ENCODE peak calls at places on chromosomes 3 and 15, in four cellular contexts. Y, F, K and M are unnamed samples.

GRCh38 chr3:190132376-190132775 is 11.7 kb upstream of the P3H2 start:
- DNase-seq in Y (no peak), F (no peak), K (no peak), M (no peak)

GRCh38 chr3:12895391-12896205 is 54.2 kb upstream of the RPL32 start:
- DNase-seq in Y (no peak), F (no peak), K (no peak), M (no peak)

GRCh38 chr15:36544518-36545383 is 34.7 kb upstream of the CDIN1 start:
- DNase-seq in Y (no peak), F (no peak), K (no peak), M (no peak)

GRCh38 chr15:78234515-78235040 is at the start of gene ACSBG1:
- DNase-seq in Y (no peak), F (no peak), K (no peak), M (no peak)

GRCh38 chr15:97235285-97235985 is 725.1 kb upstream of the ARRDC4 start:
- DNase-seq in Y (no peak), F (peak; percentile 26), K (no peak), M (no peak)

GRCh38 chr15:76150971-76151598 is 91.3 kb downstream of the TMEM266 start:
- DNase-seq in Y (peak; percentile 73), F (peak; percentile 63), K (peak; percentile 93), M (peak; percentile 73)

GRCh38 chr3:78912217-78912616 is 855.6 kb downstream of the ROBO1 start:
- DNase-seq in Y (no peak), F (no peak), K (no peak), M (no peak)

GRCh38 chr3:69306239-69307185 is 79.4 kb downstream of the FRMD4B start:
- DNase-seq in Y (peak; percentile 37), F (peak; percentile 48), K (peak; percentile 73), M (peak; percentile 72)

GRCh38 chr15:40048155-40048792 is 9.3 kb upstream of the SRP14 start:
- DNase-seq in Y (peak; percentile 92), F (no peak), K (no peak), M (no peak)

GRCh38 chr3:66797916-66798560 is 200.1 kb upstream of the KBTBD8 start:
- DNase-seq in Y (no peak), F (peak; percentile 31), K (no peak), M (no peak)

GRCh38 chr15:27844018-27844666 is 255.0 kb downstream of the OCA2 start:
- DNase-seq in Y (no peak), F (no peak), K (peak; percentile 1), M (no peak)

GRCh38 chr3:56975562-56975961 is 84.9 kb upstream of the SPATA12 start:
- DNase-seq in Y (no peak), F (no peak), K (no peak), M (no peak)

GRCh38 chr3:4865714-4866113 is 113.5 kb upstream of the BHLHE40 start:
- DNase-seq in Y (no peak), F (no peak), K (no peak), M (no peak)

GRCh38 chr3:54243262-54243931 is 121.0 kb downstream of the CACNA2D3 start:
- DNase-seq in Y (no peak), F (no peak), K (no peak), M (no peak)

GRCh38 chr3:161560006-161560637 is 63.5 kb downstream of the OTOL1 start:
- DNase-seq in Y (no peak), F (peak; percentile 18), K (no peak), M (no peak)

GRCh38 chr3:123781571-123782275 is 102.4 kb downstream of the MYLK start:
- DNase-seq in Y (no peak), F (no peak), K (no peak), M (no peak)

GRCh38 chr3:193970773-193971206 is 165.2 kb upstream of the HES1 start:
- DNase-seq in Y (no peak), F (no peak), K (no peak), M (no peak)
- TF ChIP-seq CTCF in Y (no peak), F (no peak), K (no peak), M (no peak)

DNA sequence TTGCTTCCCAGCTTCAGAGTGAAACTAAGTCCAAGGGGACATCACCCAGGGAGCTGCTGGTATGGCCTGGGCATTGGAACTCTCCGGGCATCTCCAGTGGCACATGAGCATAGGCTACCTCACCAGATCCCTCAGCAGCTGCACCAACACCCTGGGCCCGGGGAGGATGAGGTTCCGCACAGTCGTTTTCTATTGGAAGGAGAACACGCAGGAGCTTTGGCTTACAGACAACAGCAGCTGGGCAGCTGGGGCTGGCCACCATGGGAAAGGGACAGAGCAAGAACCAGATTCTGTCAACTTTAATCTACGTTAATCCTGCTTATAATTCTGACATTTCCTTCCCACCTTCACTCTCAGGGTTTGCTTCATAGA is 65.5 kb downstream of the MYO1E start:
- DNase-seq in Y (no peak), F (no peak), K (no peak), M (no peak)
- H3K4me1 ChIP-seq in Y (no peaks in the 10 kb centered on the region), F (peaks cover 31% of the 10 kb centered on the region), K (peaks cover 27% of the 10 kb centered on the region), M (peaks cover 9% of the 10 kb centered on the region)

DNA sequence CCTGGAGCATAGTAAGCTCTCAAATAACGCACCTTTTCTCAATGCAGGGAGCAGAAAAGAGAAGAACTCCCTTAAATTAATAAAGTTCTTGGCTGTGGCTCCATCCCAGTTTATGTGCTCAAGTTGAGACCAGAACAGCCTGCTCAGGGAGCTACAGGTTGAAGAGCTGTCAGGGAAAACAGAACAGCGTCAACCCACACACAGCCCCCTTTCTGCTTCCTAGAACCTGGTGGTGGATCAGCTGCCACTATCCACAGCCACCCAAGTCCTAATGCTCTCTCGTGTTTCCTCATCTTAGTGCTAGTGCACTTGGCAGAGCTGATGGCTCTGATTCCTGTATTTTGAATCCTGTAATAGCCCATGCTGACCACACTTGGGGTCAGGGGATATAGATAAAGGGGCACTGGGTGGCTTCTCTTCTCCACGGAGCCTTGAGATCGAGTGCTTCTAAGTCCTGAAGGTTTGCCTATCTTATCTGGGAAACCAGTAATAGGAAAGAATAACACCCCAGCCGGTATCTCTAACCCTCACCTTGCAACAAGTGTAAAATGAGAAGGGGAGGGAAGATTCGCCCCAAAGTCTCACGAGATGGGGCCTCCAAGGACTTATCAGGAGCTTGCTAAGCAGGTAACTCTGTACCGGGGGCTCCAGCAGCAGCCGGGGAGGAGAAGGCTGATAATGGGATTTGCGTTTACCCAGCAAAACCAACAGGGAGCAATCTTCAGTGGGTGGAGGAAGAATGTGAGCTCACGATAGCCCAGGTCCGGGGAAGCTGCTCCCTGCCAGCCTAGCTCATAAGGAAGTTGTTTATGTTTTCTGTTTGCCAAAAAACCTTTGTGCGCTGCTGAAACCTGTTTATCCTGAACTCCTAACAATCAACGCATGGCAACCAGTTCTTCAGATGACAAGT is 136.2 kb upstream of the ICE2 start:
- DNase-seq in Y (no peak), F (no peak), K (no peak), M (no peak)
- TF ChIP-seq CTCF in Y (no peak), F (no peak), K (no peak), M (no peak)

DNA sequence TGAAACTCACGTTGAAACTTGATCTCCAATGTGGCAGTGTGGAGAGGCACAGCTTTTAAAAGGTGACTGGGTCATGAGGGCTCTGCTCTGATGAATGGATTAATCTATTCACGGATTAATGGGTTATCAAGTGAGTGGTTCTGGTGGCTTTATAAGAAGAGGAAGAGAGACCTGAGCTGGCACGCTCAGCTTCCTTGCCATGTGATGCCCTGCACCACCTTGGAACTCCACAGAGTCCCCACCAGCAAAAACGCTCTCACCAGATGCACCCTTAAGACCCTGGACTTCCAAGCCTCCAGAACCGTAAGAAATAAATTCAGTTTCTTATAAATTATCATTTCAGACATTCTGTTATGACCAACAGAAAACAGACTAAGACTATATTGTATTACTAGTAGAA is 2.6 kb downstream of the PPP1R2 start:
- DNase-seq in Y (peak; percentile 64), F (no peak), K (no peak), M (no peak)
- H3K4me1 ChIP-seq in Y (no peaks in the 10 kb centered on the region), F (peaks cover 92% of the 10 kb centered on the region), K (peaks cover 12% of the 10 kb centered on the region), M (peaks cover 57% of the 10 kb centered on the region)

DNA sequence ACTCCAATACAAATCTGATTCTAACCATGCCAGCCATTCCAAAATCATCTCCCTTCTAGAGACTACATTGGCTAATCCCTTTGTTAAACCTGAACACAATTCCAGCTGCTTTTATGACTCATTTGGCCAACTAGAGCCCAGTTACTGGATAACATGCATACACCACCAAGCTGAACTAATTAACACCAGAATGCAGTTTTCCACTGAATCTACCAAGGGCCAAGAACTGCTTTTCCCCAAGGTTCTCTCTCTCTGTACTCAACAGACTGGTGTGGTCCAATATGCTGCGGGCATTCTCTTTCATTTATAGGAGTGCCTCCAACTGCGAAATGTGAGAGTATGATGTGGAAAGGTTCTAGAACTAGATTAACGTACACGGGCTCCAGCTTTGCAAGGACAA is 1.5 kb downstream of the CHSY1 start:
- DNase-seq in Y (no peak), F (no peak), K (no peak), M (no peak)
- TF ChIP-seq CTCF in Y (no peak), F (no peak), K (no peak), M (no peak)

GRCh38 chr3:151393961-151394360 is 9.4 kb upstream of the P2RY12 start:
- DNase-seq in Y (no peak), F (no peak), K (no peak), M (no peak)
- H3K4me1 ChIP-seq in Y (no peaks in the 10 kb centered on the region), F (no peaks in the 10 kb centered on the region), K (peaks cover 21% of the 10 kb centered on the region), M (no peaks in the 10 kb centered on the region)

DNA sequence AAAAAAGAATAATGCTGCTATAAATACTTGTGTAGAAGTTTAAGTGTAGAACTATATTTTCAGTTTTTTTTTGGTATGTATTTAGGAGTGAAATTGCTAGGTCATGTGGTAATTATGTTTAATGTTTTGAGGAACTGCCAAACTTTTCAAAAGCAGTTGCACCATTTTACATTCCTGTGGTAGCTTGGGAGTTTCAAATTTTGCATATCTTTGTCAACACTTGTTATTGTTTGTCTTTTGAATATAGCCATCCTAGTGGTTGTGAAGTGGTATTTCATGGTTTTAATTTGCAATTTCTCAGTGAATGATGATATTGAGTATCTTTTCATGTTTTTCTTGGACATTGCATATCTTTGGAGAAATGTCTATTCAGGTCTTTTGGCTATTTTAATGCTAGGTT is 30.4 kb downstream of the SKIL start:
- DNase-seq in Y (no peak), F (no peak), K (no peak), M (no peak)
- TF ChIP-seq CTCF in Y (no peak), F (no peak), K (no peak), M (no peak)

GRCh38 chr15:45112143-45112591 is 1.8 kb downstream of the DUOX2 start:
- DNase-seq in Y (no peak), F (no peak), K (no peak), M (no peak)

GRCh38 chr15:45112592-45113379 is 1.2 kb downstream of the DUOX2 start:
- DNase-seq in Y (no peak), F (no peak), K (no peak), M (no peak)

GRCh38 chr15:45113380-45113990 is 487 bp downstream of the DUOX2 start:
- DNase-seq in Y (no peak), F (no peak), K (no peak), M (no peak)

GRCh38 chr15:45110256-45110820 is 3.6 kb downstream of the DUOX2 start:
- DNase-seq in Y (no peak), F (no peak), K (no peak), M (no peak)

GRCh38 chr15:45111390-45112142 is 2.4 kb downstream of the DUOX2 start:
- DNase-seq in Y (no peak), F (no peak), K (no peak), M (no peak)
- H3K4me1 ChIP-seq in Y (no peaks in the 10 kb centered on the region), F (peaks cover 31% of the 10 kb centered on the region), K (peaks cover 11% of the 10 kb centered on the region), M (peaks cover 29% of the 10 kb centered on the region)

GRCh38 chr3:25056-25455 is 171.5 kb upstream of the CHL1 start:
- DNase-seq in Y (no peak), F (no peak), K (no peak), M (no peak)
- TF ChIP-seq CTCF in Y (no peak), F (no peak), K (no peak), M (no peak)